ENCODE peak calls at places on chromosomes 12 and 14, in ten cellular contexts. One of them, this sample, is unnamed.

GRCh38 chr12:9919443-9919842 is 12.7 kb downstream of the CLEC2A start:
- ATAC-seq in lower lobe of right lung: no peak
- ATAC-seq in stimulated activated naive CD8-positive, alpha-beta T cell treated with anti-CD3 and anti-CD28 coated beads, Interleukin-15, Interleukin-2, amounts not matched to agents 100 U/mL and 50 U/mL, for 24 hours: no peak
- ATAC-seq in T-cell: no peak
- ATAC-seq in aorta: no peak
- ATAC-seq in activated T-cell treated with anti-CD3 and anti-CD28 coated beads, Interleukin-2, amount 50 U/mL, for 4 hours: no peak
- ATAC-seq in right lobe of liver: no peak
- ATAC-seq in mucosa of descending colon: no peak
- ATAC-seq in Right ventricle myocardium inferior: no peak
- ATAC-seq in T-helper 17 cell: no peak
- ATAC-seq in this sample: no peak

GRCh38 chr12:95674631-95675030 is 115.9 kb downstream of the NTN4 start:
- ATAC-seq in mucosa of descending colon: peak
- ATAC-seq in right lobe of liver: no peak
- ATAC-seq in T-helper 17 cell: no peak
- ATAC-seq in stimulated activated naive CD8-positive, alpha-beta T cell treated with anti-CD3 and anti-CD28 coated beads, Interleukin-15, Interleukin-2, amounts not matched to agents 100 U/mL and 50 U/mL, for 24 hours: no peak
- ATAC-seq in T-cell: no peak
- ATAC-seq in aorta: no peak
- ATAC-seq in Right ventricle myocardium inferior: peak
- ATAC-seq in activated T-cell treated with anti-CD3 and anti-CD28 coated beads, Interleukin-2, amount 50 U/mL, for 4 hours: no peak
- ATAC-seq in lower lobe of right lung: no peak
- ATAC-seq in this sample: no peak

GRCh38 chr12:130922584-130922983 is 31.1 kb upstream of the ADGRD1 start:
- ATAC-seq in T-helper 17 cell: no peak
- ATAC-seq in T-cell: no peak
- ATAC-seq in lower lobe of right lung: no peak
- ATAC-seq in activated T-cell treated with anti-CD3 and anti-CD28 coated beads, Interleukin-2, amount 50 U/mL, for 4 hours: no peak
- ATAC-seq in stimulated activated naive CD8-positive, alpha-beta T cell treated with anti-CD3 and anti-CD28 coated beads, Interleukin-15, Interleukin-2, amounts not matched to agents 100 U/mL and 50 U/mL, for 24 hours: no peak
- ATAC-seq in mucosa of descending colon: no peak
- ATAC-seq in aorta: peak
- ATAC-seq in right lobe of liver: no peak
- ATAC-seq in Right ventricle myocardium inferior: peak
- ATAC-seq in this sample: no peak

GRCh38 chr14:96203635-96204034 is 1.0 kb upstream of the BDKRB2 start:
- ATAC-seq in activated T-cell treated with anti-CD3 and anti-CD28 coated beads, Interleukin-2, amount 50 U/mL, for 4 hours: no peak
- ATAC-seq in stimulated activated naive CD8-positive, alpha-beta T cell treated with anti-CD3 and anti-CD28 coated beads, Interleukin-15, Interleukin-2, amounts not matched to agents 100 U/mL and 50 U/mL, for 24 hours: no peak
- ATAC-seq in T-cell: no peak
- ATAC-seq in Right ventricle myocardium inferior: no peak
- ATAC-seq in lower lobe of right lung: no peak
- ATAC-seq in T-helper 17 cell: no peak
- ATAC-seq in aorta: no peak
- ATAC-seq in mucosa of descending colon: peak
- ATAC-seq in right lobe of liver: no peak
- ATAC-seq in this sample: peak

GRCh38 chr12:114721266-114721665 is 37.3 kb upstream of the TBX3 start:
- ATAC-seq in mucosa of descending colon: no peak
- ATAC-seq in T-helper 17 cell: no peak
- ATAC-seq in aorta: no peak
- ATAC-seq in Right ventricle myocardium inferior: no peak
- ATAC-seq in activated T-cell treated with anti-CD3 and anti-CD28 coated beads, Interleukin-2, amount 50 U/mL, for 4 hours: no peak
- ATAC-seq in stimulated activated naive CD8-positive, alpha-beta T cell treated with anti-CD3 and anti-CD28 coated beads, Interleukin-15, Interleukin-2, amounts not matched to agents 100 U/mL and 50 U/mL, for 24 hours: no peak
- ATAC-seq in lower lobe of right lung: no peak
- ATAC-seq in right lobe of liver: no peak
- ATAC-seq in T-cell: no peak
- ATAC-seq in this sample: no peak

GRCh38 chr12:101044512-101045074 is 165.4 kb downstream of the SLC5A8 start:
- ATAC-seq in Right ventricle myocardium inferior: no peak
- ATAC-seq in activated T-cell treated with anti-CD3 and anti-CD28 coated beads, Interleukin-2, amount 50 U/mL, for 4 hours: no peak
- ATAC-seq in lower lobe of right lung: no peak
- ATAC-seq in stimulated activated naive CD8-positive, alpha-beta T cell treated with anti-CD3 and anti-CD28 coated beads, Interleukin-15, Interleukin-2, amounts not matched to agents 100 U/mL and 50 U/mL, for 24 hours: no peak
- ATAC-seq in mucosa of descending colon: no peak
- ATAC-seq in aorta: no peak
- ATAC-seq in T-cell: no peak
- ATAC-seq in T-helper 17 cell: no peak
- ATAC-seq in right lobe of liver: no peak
- ATAC-seq in this sample: no peak

GRCh38 chr12:6104027-6104426 is 20.4 kb downstream of the VWF start:
- ATAC-seq in activated T-cell treated with anti-CD3 and anti-CD28 coated beads, Interleukin-2, amount 50 U/mL, for 4 hours: no peak
- ATAC-seq in Right ventricle myocardium inferior: no peak
- ATAC-seq in right lobe of liver: no peak
- ATAC-seq in mucosa of descending colon: no peak
- ATAC-seq in T-cell: no peak
- ATAC-seq in aorta: no peak
- ATAC-seq in T-helper 17 cell: no peak
- ATAC-seq in lower lobe of right lung: no peak
- ATAC-seq in stimulated activated naive CD8-positive, alpha-beta T cell treated with anti-CD3 and anti-CD28 coated beads, Interleukin-15, Interleukin-2, amounts not matched to agents 100 U/mL and 50 U/mL, for 24 hours: no peak
- ATAC-seq in this sample: no peak

GRCh38 chr14:53011053-53011462 is 60.2 kb upstream of the FERMT2 start:
- ATAC-seq in activated T-cell treated with anti-CD3 and anti-CD28 coated beads, Interleukin-2, amount 50 U/mL, for 4 hours: no peak
- ATAC-seq in right lobe of liver: peak
- ATAC-seq in stimulated activated naive CD8-positive, alpha-beta T cell treated with anti-CD3 and anti-CD28 coated beads, Interleukin-15, Interleukin-2, amounts not matched to agents 100 U/mL and 50 U/mL, for 24 hours: no peak
- ATAC-seq in T-helper 17 cell: no peak
- ATAC-seq in mucosa of descending colon: peak
- ATAC-seq in T-cell: no peak
- ATAC-seq in Right ventricle myocardium inferior: peak
- ATAC-seq in lower lobe of right lung: peak
- ATAC-seq in aorta: peak
- ATAC-seq in this sample: peak

This sample was measured in esophagus mucosa.